ENCODE peak calls at places on chromosomes 11 and 22, in five cellular contexts. I is left ventricle myocardium superior; N is CD4-positive, alpha-beta T cell; J is stimulated activated CD4-positive, alpha-beta T cell treated with anti-CD3 and anti-CD28 coated beads, Interleukin-1b, Interleukin-23, amount 100 ng/mL, for 1 hour; E is GDM1. H is an unnamed sample.

GRCh38 chr11:32374261-32374711 is 61.1 kb downstream of the WT1 start:
- DNase-seq in I (no peak), N (no peak), J (no peak), E (peak; percentile 80), H (peak; percentile 14)

GRCh38 chr11:17163742-17164141 is 44.0 kb downstream of the PIK3C2A start:
- DNase-seq in I (no peak), N (no peak), J (no peak), E (no peak), H (no peak)

GRCh38 chr11:2799881-2800654 is 85.5 kb downstream of the CDKN1C start:
- DNase-seq in I (peak; percentile 29), N (no peak), J (no peak), E (no peak), H (no peak)

GRCh38 chr11:56846631-56847400 is 98.3 kb upstream of the OR9G4 start:
- DNase-seq in I (no peak), N (no peak), J (no peak), E (no peak), H (no peak)

GRCh38 chr11:35083181-35084061 is 55.5 kb upstream of the CD44 start:
- DNase-seq in I (peak; percentile 51), N (peak; percentile 74), J (peak; percentile 39), E (peak; percentile 68), H (no peak)

GRCh38 chr22:45911601-45912271 is 65.2 kb downstream of the WNT7B start:
- DNase-seq in I (peak; percentile 76), N (no peak), J (no peak), E (no peak), H (no peak)

GRCh38 chr22:19527321-19527721 is 3.1 kb upstream of the CLDN5 start:
- DNase-seq in I (no peak), N (no peak), J (no peak), E (no peak), H (no peak)

GRCh38 chr11:9688716-9689511 is 25.0 kb downstream of the SWAP70 start:
- DNase-seq in I (no peak), N (no peak), J (no peak), E (peak; percentile 57), H (no peak)

GRCh38 chr22:50206599-50206998 is 5.8 kb downstream of the SELENOO start:
- DNase-seq in I (peak; percentile 88), N (no peak), J (no peak), E (no peak), H (no peak)

GRCh38 chr22:22773979-22774738 is 113.5 kb upstream of the IGLL5 start:
- DNase-seq in I (no peak), N (no peak), J (no peak), E (no peak), H (no peak)

H was measured in GM18507.